ENCODE peak calls at places on chromosomes 1 and 21, in ten cellular contexts. F is activated CD8-positive, alpha-beta memory T cell treated with anti-CD3 and anti-CD28 coated beads, Interleukin-2, amount 50 U/mL, for 4 hours; N is mucosa of gallbladder; U is stimulated activated CD4-positive, alpha-beta T cell treated with anti-CD3 and anti-CD28 coated beads, Interleukin-4, amount 100 ng/mL, for 1 hour; E is ACHN; Z is activated CD4-positive, alpha-beta T cell treated with anti-CD3 and anti-CD28 coated beads for 1 hour; L is astrocyte of the spinal cord; M is fibroblast of lung; O is AG09309; K is fibroblast of pulmonary artery. G is an unnamed sample.

GRCh38 chr1:34162852-34163766 is 1.9 kb downstream of the CSMD2 start:
- DNase-seq in F (no peak), N (peak), U (no peak), E (peak), Z (no peak), L (peak), M (peak), O (peak), K (peak), G (peak)

GRCh38 chr1:116724765-116725375 is 29.4 kb upstream of the CD2 start:
- DNase-seq in F (peak), N (peak), U (peak), E (peak), Z (peak), L (peak), M (peak), O (peak), K (peak), G (peak)

GRCh38 chr1:58883888-58884482 is 100.1 kb upstream of the JUN start:
- DNase-seq in F (no peak), N (no peak), U (no peak), E (no peak), Z (no peak), L (no peak), M (no peak), O (no peak), K (peak), G (no peak)

GRCh38 chr1:203522237-203522636 is 28.3 kb downstream of the OPTC start:
- DNase-seq in F (no peak), N (no peak), U (no peak), E (no peak), Z (no peak), L (peak), M (no peak), O (no peak), K (no peak), G (no peak)

GRCh38 chr21:45979141-45979631 is 2.4 kb upstream of the COL6A1 start:
- DNase-seq in F (no peak), N (peak), U (no peak), E (no peak), Z (no peak), L (peak), M (no peak), O (no peak), K (no peak), G (no peak)

GRCh38 chr21:15061747-15062146 is 3.1 kb downstream of the NRIP1 start:
- DNase-seq in F (no peak), N (no peak), U (no peak), E (no peak), Z (no peak), L (no peak), M (no peak), O (no peak), K (no peak), G (no peak)

GRCh38 chr1:243421784-243422183 is 165.9 kb downstream of the SDCCAG8 start:
- DNase-seq in F (peak), N (no peak), U (peak), E (peak), Z (peak), L (peak), M (peak), O (peak), K (peak), G (peak)

GRCh38 chr1:173946380-173946921 is 29.3 kb upstream of the SERPINC1 start:
- DNase-seq in F (no peak), N (no peak), U (no peak), E (no peak), Z (no peak), L (no peak), M (no peak), O (no peak), K (no peak), G (no peak)

GRCh38 chr21:32705139-32705538 is 22.7 kb downstream of the SYNJ1 start:
- DNase-seq in F (no peak), N (no peak), U (no peak), E (no peak), Z (no peak), L (peak), M (no peak), O (no peak), K (peak), G (no peak)

GRCh38 chr1:235100124-235100801 is 28.4 kb downstream of the TOMM20 start:
- DNase-seq in F (no peak), N (no peak), U (no peak), E (no peak), Z (no peak), L (no peak), M (peak), O (no peak), K (no peak), G (no peak)

GRCh38 chr1:9473032-9473792 is 66.1 kb upstream of the SLC25A33 start:
- DNase-seq in F (no peak), N (no peak), U (no peak), E (peak), Z (no peak), L (peak), M (peak), O (peak), K (peak), G (peak)

GRCh38 chr1:85278853-85279314 is 2.5 kb upstream of the BCL10 start:
- DNase-seq in F (peak), N (peak), U (peak), E (peak), Z (peak), L (peak), M (peak), O (peak), K (peak), G (peak)

GRCh38 chr1:7490576-7490975 is 280.5 kb upstream of the VAMP3 start:
- DNase-seq in F (no peak), N (no peak), U (no peak), E (no peak), Z (no peak), L (no peak), M (no peak), O (no peak), K (no peak), G (no peak)

GRCh38 chr1:100441651-100442050 is 89.3 kb downstream of the CDC14A start:
- DNase-seq in F (no peak), N (no peak), U (no peak), E (no peak), Z (no peak), L (no peak), M (no peak), O (no peak), K (no peak), G (no peak)

GRCh38 chr1:230186003-230186863 is 119.2 kb downstream of the GALNT2 start:
- DNase-seq in F (no peak), N (peak), U (no peak), E (peak), Z (no peak), L (peak), M (peak), O (no peak), K (peak), G (peak)

GRCh38 chr1:107782192-107782845 is 182.7 kb downstream of the VAV3 start:
- DNase-seq in F (peak), N (peak), U (no peak), E (peak), Z (no peak), L (peak), M (peak), O (peak), K (peak), G (peak)

GRCh38 chr1:171566467-171566866 is 55.6 kb upstream of the MYOCOS start:
- DNase-seq in F (no peak), N (no peak), U (no peak), E (peak), Z (no peak), L (no peak), M (no peak), O (no peak), K (peak), G (no peak)

GRCh38 chr1:78559680-78560079 is 60.6 kb upstream of the IFI44L start:
- DNase-seq in F (no peak), N (no peak), U (no peak), E (no peak), Z (no peak), L (no peak), M (no peak), O (no peak), K (no peak), G (no peak)

GRCh38 chr1:88228153-88228552 is 455.9 kb upstream of the PKN2 start:
- DNase-seq in F (no peak), N (no peak), U (no peak), E (peak), Z (no peak), L (no peak), M (no peak), O (no peak), K (no peak), G (no peak)

GRCh38 chr1:212980123-212980800 is 29.9 kb downstream of the VASH2 start:
- DNase-seq in F (no peak), N (no peak), U (no peak), E (no peak), Z (no peak), L (peak), M (peak), O (no peak), K (peak), G (no peak)

GRCh38 chr1:211118407-211119102 is 15.4 kb downstream of the KCNH1 start:
- DNase-seq in F (no peak), N (no peak), U (no peak), E (no peak), Z (no peak), L (peak), M (peak), O (peak), K (no peak), G (no peak)

GRCh38 chr1:115099693-115100050 is 10.4 kb upstream of the TSPAN2 start:
- DNase-seq in F (no peak), N (no peak), U (no peak), E (no peak), Z (no peak), L (no peak), M (no peak), O (no peak), K (no peak), G (no peak)

GRCh38 chr1:239997515-239998311 is 94.0 kb upstream of the FMN2 start:
- DNase-seq in F (no peak), N (no peak), U (peak), E (peak), Z (no peak), L (no peak), M (no peak), O (no peak), K (no peak), G (no peak)

GRCh38 chr1:147669475-147670318 is 627 bp downstream of the ACP6 start:
- DNase-seq in F (peak), N (peak), U (peak), E (peak), Z (peak), L (peak), M (peak), O (no peak), K (peak), G (no peak)

GRCh38 chr1:32701951-32702598 is 495 bp downstream of the SYNC start:
- DNase-seq in F (no peak), N (no peak), U (no peak), E (peak), Z (no peak), L (peak), M (peak), O (no peak), K (no peak), G (no peak)

GRCh38 chr1:44717653-44718052 is 13.3 kb downstream of the RNU5D-1 start:
- DNase-seq in F (no peak), N (no peak), U (no peak), E (no peak), Z (no peak), L (no peak), M (peak), O (no peak), K (no peak), G (no peak)

GRCh38 chr1:9321480-9321849 is 28.8 kb downstream of the SPSB1 start:
- DNase-seq in F (no peak), N (no peak), U (no peak), E (peak), Z (no peak), L (peak), M (peak), O (peak), K (peak), G (peak)

GRCh38 chr1:67724928-67725560 is 40.0 kb downstream of the GADD45A start:
- DNase-seq in F (no peak), N (peak), U (no peak), E (peak), Z (no peak), L (peak), M (peak), O (no peak), K (peak), G (peak)

GRCh38 chr1:67227196-67227595 is 60.9 kb downstream of the IL23R start:
- DNase-seq in F (no peak), N (no peak), U (no peak), E (no peak), Z (no peak), L (peak), M (peak), O (no peak), K (no peak), G (no peak)

GRCh38 chr1:68401506-68401905 is 48.2 kb downstream of the RPE65 start:
- DNase-seq in F (no peak), N (no peak), U (no peak), E (no peak), Z (no peak), L (no peak), M (no peak), O (no peak), K (no peak), G (no peak)

GRCh38 chr1:82392946-82393345 is 592.2 kb downstream of the ADGRL2 start:
- DNase-seq in F (no peak), N (no peak), U (no peak), E (no peak), Z (no peak), L (no peak), M (no peak), O (no peak), K (no peak), G (no peak)

GRCh38 chr1:45008076-45008475 is 3.0 kb downstream of the HECTD3 start:
- DNase-seq in F (no peak), N (no peak), U (no peak), E (no peak), Z (no peak), L (no peak), M (no peak), O (no peak), K (no peak), G (no peak)

GRCh38 chr1:15700510-15700909 is 16.4 kb downstream of the PLEKHM2 start:
- DNase-seq in F (no peak), N (no peak), U (no peak), E (no peak), Z (no peak), L (no peak), M (peak), O (no peak), K (peak), G (no peak)

GRCh38 chr1:230073371-230074035 is 6.5 kb downstream of the GALNT2 start:
- DNase-seq in F (no peak), N (no peak), U (no peak), E (no peak), Z (no peak), L (peak), M (peak), O (no peak), K (no peak), G (peak)

GRCh38 chr1:64072089-64072835 is 131.2 kb upstream of the UBE2U start:
- DNase-seq in F (no peak), N (no peak), U (no peak), E (no peak), Z (no peak), L (peak), M (peak), O (no peak), K (peak), G (no peak)